ENCODE peak calls at places on chromosomes 11 and 22, in eight cellular contexts. Q is pancreas, H is AG04450, M is Panc1, X is H9, Y is prostate gland, J is IMR-90, G is sigmoid colon. P is an unnamed sample.

GRCh38 chr11:27313157-27313821 is 49.7 kb downstream of the CCDC34 start:
- DNase-seq in Q (no peak), H (no peak), M (no peak), X (no peak), Y (no peak), J (no peak), G (no peak), P (no peak)

GRCh38 chr11:31870609-31871309 is 59.6 kb upstream of the PAX6 start:
- DNase-seq in Q (peak), H (peak), M (peak), X (peak), Y (peak), J (peak), G (no peak), P (no peak)

GRCh38 chr11:57639321-57640067 is 10.2 kb downstream of the YPEL4 start:
- DNase-seq in Q (no peak), H (no peak), M (no peak), X (peak), Y (no peak), J (peak), G (no peak), P (no peak)

GRCh38 chr11:75428989-75429640 is 3.9 kb downstream of the KLHL35 start:
- DNase-seq in Q (peak), H (no peak), M (no peak), X (no peak), Y (no peak), J (no peak), G (peak), P (no peak)

GRCh38 chr22:24423519-24424000 is 3.8 kb upstream of the ADORA2A start:
- DNase-seq in Q (peak), H (no peak), M (no peak), X (peak), Y (no peak), J (no peak), G (peak), P (no peak)

GRCh38 chr22:40404251-40405177 is 34.1 kb downstream of the SGSM3 start:
- DNase-seq in Q (peak), H (no peak), M (no peak), X (no peak), Y (no peak), J (no peak), G (no peak), P (no peak)

GRCh38 chr22:37304595-37305343 is 22.5 kb downstream of the CYTH4 start:
- DNase-seq in Q (no peak), H (no peak), M (no peak), X (no peak), Y (no peak), J (peak), G (no peak), P (no peak)

GRCh38 chr22:23750744-23751440 is at the start of gene ZNF70:
- DNase-seq in Q (peak), H (peak), M (no peak), X (peak), Y (peak), J (peak), G (peak), P (peak)

GRCh38 chr11:2205214-2205770 is 33.7 kb upstream of the TH start:
- DNase-seq in Q (peak), H (no peak), M (no peak), X (peak), Y (no peak), J (no peak), G (peak), P (peak)

GRCh38 chr11:102868359-102868758 is 6.4 kb downstream of the MMP12 start:
- DNase-seq in Q (no peak), H (no peak), M (no peak), X (no peak), Y (no peak), J (peak), G (no peak), P (no peak)

GRCh38 chr11:88169881-88170280 is 5.4 kb downstream of the RAB38 start:
- DNase-seq in Q (no peak), H (no peak), M (no peak), X (no peak), Y (no peak), J (no peak), G (no peak), P (no peak)

GRCh38 chr22:49321477-49322055 is 506.1 kb downstream of the BRD1 start:
- DNase-seq in Q (peak), H (no peak), M (no peak), X (peak), Y (no peak), J (no peak), G (no peak), P (no peak)

GRCh38 chr11:119791701-119792151 is 62.7 kb upstream of the NECTIN1 start:
- DNase-seq in Q (peak), H (no peak), M (no peak), X (no peak), Y (no peak), J (peak), G (peak), P (peak)

GRCh38 chr11:60899021-60899936 is 7.1 kb downstream of the PRPF19 start:
- DNase-seq in Q (no peak), H (peak), M (peak), X (peak), Y (peak), J (peak), G (peak), P (no peak)

GRCh38 chr11:2203440-2204259 is 32.0 kb upstream of the TH start:
- DNase-seq in Q (peak), H (no peak), M (no peak), X (no peak), Y (no peak), J (no peak), G (peak), P (peak)

GRCh38 chr11:74932797-74933196 is 16.1 kb downstream of the XRRA1 start:
- DNase-seq in Q (no peak), H (peak), M (no peak), X (no peak), Y (no peak), J (peak), G (no peak), P (no peak)

GRCh38 chr11:35288817-35289541 is 130.4 kb downstream of the SLC1A2 start:
- DNase-seq in Q (no peak), H (no peak), M (no peak), X (no peak), Y (no peak), J (peak), G (no peak), P (no peak)

GRCh38 chr11:19436932-19437331 is 196.2 kb upstream of the E2F8 start:
- DNase-seq in Q (no peak), H (no peak), M (no peak), X (no peak), Y (no peak), J (no peak), G (no peak), P (no peak)

GRCh38 chr11:23840872-23841271 is 656.0 kb upstream of the LUZP2 start:
- DNase-seq in Q (no peak), H (no peak), M (no peak), X (no peak), Y (no peak), J (no peak), G (no peak), P (no peak)

GRCh38 chr11:127943152-127943551 is 644.2 kb downstream of the ETS1 start:
- DNase-seq in Q (no peak), H (no peak), M (no peak), X (no peak), Y (no peak), J (no peak), G (no peak), P (no peak)

GRCh38 chr11:68430384-68430783 is 30.2 kb upstream of the PPP6R3 start:
- DNase-seq in Q (no peak), H (no peak), M (no peak), X (no peak), Y (no peak), J (no peak), G (no peak), P (no peak)

GRCh38 chr22:38572065-38572464 is 2.1 kb upstream of the DMC1 start:
- DNase-seq in Q (no peak), H (no peak), M (no peak), X (no peak), Y (peak), J (peak), G (no peak), P (no peak)

GRCh38 chr11:129815596-129816461 is at the start of gene TMEM45B:
- DNase-seq in Q (peak), H (no peak), M (no peak), X (peak), Y (no peak), J (no peak), G (no peak), P (no peak)

GRCh38 chr22:30881361-30882180 is 87.0 kb downstream of the MORC2 start:
- DNase-seq in Q (no peak), H (no peak), M (no peak), X (no peak), Y (no peak), J (no peak), G (no peak), P (no peak)

GRCh38 chr11:112965601-112966125 is 4.4 kb downstream of the NCAM1 start:
- DNase-seq in Q (no peak), H (no peak), M (no peak), X (no peak), Y (no peak), J (no peak), G (no peak), P (no peak)

GRCh38 chr11:1569251-1569780 is 2.8 kb downstream of the DUSP8 start:
- DNase-seq in Q (peak), H (no peak), M (no peak), X (no peak), Y (no peak), J (no peak), G (no peak), P (no peak)

GRCh38 chr11:29184939-29185890 is 831.6 kb downstream of the KCNA4 start:
- DNase-seq in Q (no peak), H (peak), M (no peak), X (no peak), Y (no peak), J (peak), G (no peak), P (no peak)

GRCh38 chr22:45620707-45621106 is 50.9 kb upstream of the ATXN10 start:
- DNase-seq in Q (no peak), H (no peak), M (no peak), X (no peak), Y (no peak), J (no peak), G (no peak), P (peak)

GRCh38 chr11:131491503-131491902 is 121.1 kb downstream of the NTM start:
- DNase-seq in Q (no peak), H (no peak), M (no peak), X (no peak), Y (no peak), J (peak), G (no peak), P (no peak)

GRCh38 chr11:2077061-2077802 is 62.0 kb downstream of the IGF2 start:
- DNase-seq in Q (no peak), H (no peak), M (peak), X (no peak), Y (no peak), J (peak), G (no peak), P (no peak)

GRCh38 chr11:19905280-19905853 is 192.7 kb downstream of the NAV2 start:
- DNase-seq in Q (no peak), H (no peak), M (no peak), X (no peak), Y (no peak), J (peak), G (no peak), P (no peak)

GRCh38 chr11:116869610-116870009 is 32.2 kb upstream of the APOA1 start:
- DNase-seq in Q (no peak), H (no peak), M (no peak), X (no peak), Y (peak), J (no peak), G (no peak), P (no peak)

GRCh38 chr22:44033287-44033686 is 9.2 kb downstream of the PARVB start:
- DNase-seq in Q (no peak), H (no peak), M (no peak), X (no peak), Y (no peak), J (no peak), G (no peak), P (no peak)
- H3K27ac ChIP-seq in Q (no peak), H (no peak), M (no peak), X (no peak), Y (no peak), J (peak), G (no peak), P (no peak)

GRCh38 chr11:85810871-85811611 is at the start of gene SYTL2:
- DNase-seq in Q (peak), H (no peak), M (no peak), X (peak), Y (peak), J (peak), G (peak), P (peak)
- TF ChIP-seq CTCF in Q (no peak), H (no peak), M (peak), X (no peak), Y (no peak), J (peak), G (no peak), P (no peak)

DNA sequence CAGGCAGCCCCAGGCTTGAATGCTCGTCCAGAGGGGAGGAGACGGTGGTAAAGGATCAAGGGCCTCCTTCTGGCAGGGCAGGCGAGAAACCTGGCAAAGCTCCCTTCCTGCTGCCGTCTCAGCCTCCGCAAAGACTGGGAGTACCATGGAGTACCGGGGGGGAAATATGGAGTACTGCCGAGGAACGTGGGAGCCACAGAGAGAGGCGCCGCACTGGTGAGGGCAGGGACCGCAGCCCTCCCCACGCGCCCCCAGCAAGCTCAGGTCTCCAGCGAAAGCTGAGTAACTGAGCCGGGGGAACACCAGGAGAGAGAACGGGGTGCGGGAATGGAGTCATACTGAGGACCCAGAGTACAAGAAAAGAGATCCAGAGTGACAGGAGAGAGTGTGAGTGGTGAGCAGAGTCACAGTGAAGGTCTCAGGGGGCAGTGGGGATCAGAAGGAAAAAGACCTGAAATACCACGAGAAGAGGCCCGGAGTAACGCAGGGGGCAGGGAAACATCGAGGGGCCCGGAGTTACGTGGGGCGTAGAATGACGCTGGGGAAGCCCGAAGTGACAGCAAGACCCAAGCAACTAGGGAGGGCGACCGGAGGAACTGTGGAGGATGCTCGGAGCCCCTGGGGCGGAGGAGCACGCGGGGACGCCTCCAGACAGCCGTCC is 740 bp downstream of the EML3 start:
- DNase-seq in Q (no peak), H (no peak), M (no peak), X (peak), Y (no peak), J (peak), G (peak), P (peak)
- H3K27ac ChIP-seq in Q (peak), H (peak), M (peak), X (no peak), Y (peak), J (peak), G (peak), P (peak)

DNA sequence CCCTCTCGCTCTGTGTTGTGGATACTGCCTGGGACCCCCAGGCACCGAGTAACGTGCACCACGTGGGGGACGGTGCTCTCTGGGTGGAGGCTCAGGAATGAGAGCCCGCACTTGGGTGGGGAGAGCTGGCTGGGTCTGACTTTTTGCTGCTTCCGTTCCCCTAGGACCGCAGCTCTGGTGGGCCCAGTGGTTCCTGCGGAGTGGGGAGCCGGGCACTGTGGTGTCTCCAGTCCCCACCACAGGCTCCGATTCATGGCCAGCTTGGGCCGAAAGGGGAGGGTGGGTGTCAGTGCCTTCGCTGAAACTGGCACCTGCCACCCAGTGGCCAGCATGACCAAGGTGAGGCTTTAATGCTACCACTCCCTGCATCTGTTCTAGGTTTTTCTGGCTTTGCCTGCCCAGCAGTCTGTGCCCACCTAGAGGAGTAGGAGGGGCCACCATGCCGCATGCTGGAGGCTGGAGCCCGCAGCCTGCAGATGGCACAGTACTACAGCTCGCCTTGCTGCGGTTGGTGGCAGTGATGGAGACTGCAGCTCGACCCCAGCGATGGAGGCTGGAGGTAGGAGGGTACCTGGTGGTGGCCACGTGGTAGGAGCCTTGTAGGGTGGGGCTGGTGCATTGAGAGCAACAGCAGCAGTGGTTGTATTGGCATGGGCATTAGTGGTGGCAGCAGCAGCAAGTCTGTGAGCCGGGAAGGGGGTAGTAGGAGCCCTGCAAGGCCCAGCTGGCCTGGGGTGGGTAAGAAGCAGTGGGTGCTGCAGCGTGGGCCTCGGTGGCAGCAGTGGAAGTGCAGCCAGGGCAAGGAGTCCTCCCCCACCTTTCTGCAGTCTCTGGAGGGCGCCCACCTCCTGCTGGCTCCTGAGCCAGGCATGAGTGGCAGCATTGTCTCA is 118.8 kb upstream of the VPREB1 start:
- DNase-seq in Q (no peak), H (no peak), M (no peak), X (no peak), Y (no peak), J (no peak), G (no peak), P (no peak)
- TF ChIP-seq CTCF in Q (no peak), H (no peak), M (no peak), X (no peak), Y (no peak), J (no peak), G (no peak), P (no peak)

DNA sequence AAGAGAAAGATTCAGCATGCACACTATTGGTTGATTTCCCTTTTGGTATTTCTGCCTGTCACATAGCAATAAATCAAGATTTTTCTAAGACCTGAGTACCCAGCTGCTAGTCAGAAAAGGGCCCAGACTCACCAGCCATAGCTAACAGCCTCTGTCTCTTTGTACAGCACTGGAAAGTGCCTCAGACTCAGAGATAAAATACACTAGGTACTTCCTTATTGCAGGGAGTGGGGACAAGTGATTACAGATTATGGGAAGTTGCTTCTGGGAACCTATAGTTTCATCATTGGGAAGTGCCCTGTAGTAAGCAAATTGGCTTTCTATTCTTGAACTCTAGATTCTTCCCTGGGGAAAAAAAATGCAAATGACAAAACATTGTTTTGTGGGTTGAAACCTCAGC is at the start of gene CASP5:
- DNase-seq in Q (no peak), H (no peak), M (no peak), X (no peak), Y (no peak), J (no peak), G (no peak), P (no peak)
- H3K27ac ChIP-seq in Q (peak), H (no peak), M (no peak), X (no peak), Y (no peak), J (no peak), G (no peak), P (no peak)

GRCh38 chr11:279966-280761 is 2.0 kb downstream of the NLRP6 start:
- DNase-seq in Q (peak), H (no peak), M (no peak), X (no peak), Y (no peak), J (peak), G (peak), P (peak)
- TF ChIP-seq CTCF in Q (no peak), H (no peak), M (no peak), X (no peak), Y (no peak), J (no peak), G (no peak), P (no peak)